ENCODE peak calls at places on chromosome 21, in five cellular contexts. U is mammary epithelial cell, I is HepG2, O is K562, P is PC-9. A is an unnamed sample.

GRCh38 chr21:29025328-29025713 is 853 bp downstream of the USP16 start:
- DNase-seq in U (peak; percentile 35), I (no peak), O (peak; percentile 19), P (no peak), A (no peak)

GRCh38 chr21:45252448-45252925 is 35.2 kb downstream of the POFUT2 start:
- DNase-seq in U (no peak), I (no peak), O (no peak), P (no peak), A (no peak)

GRCh38 chr21:42079939-42080787 is 9.0 kb downstream of the UMODL1 start:
- DNase-seq in U (no peak), I (no peak), O (no peak), P (no peak), A (no peak)

GRCh38 chr21:36887983-36888382 is 78.5 kb downstream of the HLCS start:
- DNase-seq in U (no peak), I (no peak), O (no peak), P (no peak), A (no peak)

GRCh38 chr21:37800496-37801061 is 115.7 kb downstream of the KCNJ6 start:
- DNase-seq in U (no peak), I (no peak), O (no peak), P (no peak), A (no peak)

GRCh38 chr21:16302851-16303282 is 573.1 kb downstream of the USP25 start:
- DNase-seq in U (no peak), I (no peak), O (no peak), P (no peak), A (no peak)

GRCh38 chr21:21860888-21861287 is 862.7 kb downstream of the NCAM2 start:
- DNase-seq in U (no peak), I (no peak), O (no peak), P (no peak), A (no peak)

GRCh38 chr21:24045775-24046215 is 1561.5 kb downstream of the MRPL39 start:
- DNase-seq in U (no peak), I (no peak), O (peak; percentile 5), P (no peak), A (peak; percentile 35)

GRCh38 chr21:46621457-46622182 is 13.9 kb upstream of the PRMT2 start:
- DNase-seq in U (no peak), I (peak; percentile 85), O (peak; percentile 1), P (no peak), A (no peak)

GRCh38 chr21:37257967-37258877 is 8.9 kb downstream of the VPS26C start:
- DNase-seq in U (peak; percentile 81), I (peak; percentile 84), O (no peak), P (peak; percentile 63), A (peak; percentile 86)

GRCh38 chr21:38460171-38460742 is 38.0 kb downstream of the ERG start:
- DNase-seq in U (peak; percentile 92), I (no peak), O (no peak), P (no peak), A (no peak)

GRCh38 chr21:33088384-33088783 is 18.4 kb downstream of the OLIG1 start:
- DNase-seq in U (no peak), I (no peak), O (no peak), P (no peak), A (no peak)

GRCh38 chr21:37082856-37083611 is 10.0 kb downstream of the TTC3 start:
- DNase-seq in U (no peak), I (peak; percentile 89), O (no peak), P (no peak), A (no peak)

GRCh38 chr21:41827951-41828883 is 50.9 kb downstream of the PRDM15 start:
- DNase-seq in U (no peak), I (no peak), O (no peak), P (no peak), A (no peak)

GRCh38 chr21:45974073-45975016 is 7.2 kb upstream of the COL6A1 start:
- DNase-seq in U (peak; percentile 28), I (no peak), O (no peak), P (no peak), A (no peak)

GRCh38 chr21:25909341-25909740 is 174.6 kb downstream of the GABPA start:
- DNase-seq in U (no peak), I (no peak), O (no peak), P (no peak), A (no peak)

GRCh38 chr21:46307625-46308024 is 16.0 kb downstream of the C21orf58 start:
- DNase-seq in U (peak; percentile 73), I (no peak), O (no peak), P (peak; percentile 58), A (no peak)

GRCh38 chr21:45308211-45309068 is 20.7 kb upstream of the POFUT2 start:
- DNase-seq in U (no peak), I (peak; percentile 87), O (no peak), P (no peak), A (no peak)

GRCh38 chr21:39189857-39190604 is 6.8 kb upstream of the PSMG1 start:
- DNase-seq in U (peak; percentile 53), I (no peak), O (no peak), P (no peak), A (no peak)

GRCh38 chr21:25979845-25980433 is 190.6 kb downstream of the APP start:
- DNase-seq in U (peak; percentile 21), I (no peak), O (no peak), P (no peak), A (no peak)

GRCh38 chr21:45558044-45558721 is 15.9 kb upstream of the SLC19A1 start:
- DNase-seq in U (no peak), I (no peak), O (no peak), P (no peak), A (no peak)

GRCh38 chr21:45312296-45312695 is 24.6 kb upstream of the POFUT2 start:
- DNase-seq in U (no peak), I (no peak), O (no peak), P (no peak), A (no peak)

GRCh38 chr21:38306407-38306806 is 49.6 kb downstream of the KCNJ15 start:
- DNase-seq in U (peak; percentile 61), I (no peak), O (no peak), P (no peak), A (no peak)

GRCh38 chr21:39066829-39067785 is 116.1 kb downstream of the PSMG1 start:
- DNase-seq in U (no peak), I (no peak), O (no peak), P (no peak), A (no peak)

GRCh38 chr21:36163780-36164426 is 7.3 kb downstream of the DOP1B start:
- DNase-seq in U (no peak), I (no peak), O (no peak), P (no peak), A (no peak)

GRCh38 chr21:46150073-46150472 is 5.3 kb downstream of the FTCD start:
- DNase-seq in U (no peak), I (no peak), O (no peak), P (no peak), A (no peak)

GRCh38 chr21:20856926-20857325 is 141.3 kb upstream of the NCAM2 start:
- DNase-seq in U (no peak), I (no peak), O (peak; percentile 26), P (no peak), A (no peak)

GRCh38 chr21:45299864-45300785 is 12.4 kb upstream of the POFUT2 start:
- DNase-seq in U (no peak), I (no peak), O (no peak), P (no peak), A (no peak)

GRCh38 chr21:37208056-37208705 is 59.0 kb downstream of the VPS26C start:
- DNase-seq in U (no peak), I (peak; percentile 13), O (peak; percentile 68), P (no peak), A (no peak)

GRCh38 chr21:33374080-33374873 is 28.9 kb upstream of the IFNGR2 start:
- DNase-seq in U (peak; percentile 55), I (peak; percentile 39), O (peak; percentile 55), P (peak; percentile 98), A (peak; percentile 67)

GRCh38 chr21:14989359-14989758 is 75.4 kb downstream of the NRIP1 start:
- DNase-seq in U (no peak), I (no peak), O (no peak), P (no peak), A (no peak)

GRCh38 chr21:33075128-33075527 is 5.2 kb downstream of the OLIG1 start:
- DNase-seq in U (no peak), I (no peak), O (no peak), P (no peak), A (no peak)

GRCh38 chr21:25862596-25862995 is 127.8 kb downstream of the GABPA start:
- DNase-seq in U (peak; percentile 19), I (peak; percentile 12), O (peak; percentile 40), P (no peak), A (peak; percentile 29)

GRCh38 chr21:46386726-46387073 is 62.7 kb downstream of the PCNT start:
- DNase-seq in U (no peak), I (no peak), O (no peak), P (no peak), A (no peak)

GRCh38 chr21:45128613-45129226 is 54.3 kb downstream of the ADARB1 start:
- DNase-seq in U (peak; percentile 53), I (peak; percentile 59), O (no peak), P (peak; percentile 39), A (peak; percentile 78)

GRCh38 chr21:40356644-40357043 is 489.4 kb downstream of the PCP4 start:
- DNase-seq in U (no peak), I (no peak), O (no peak), P (no peak), A (no peak)
- TF ChIP-seq CTCF in U (peak; percentile 2), I (no peak), O (no peak), P (no peak), A (no peak)

DNA sequence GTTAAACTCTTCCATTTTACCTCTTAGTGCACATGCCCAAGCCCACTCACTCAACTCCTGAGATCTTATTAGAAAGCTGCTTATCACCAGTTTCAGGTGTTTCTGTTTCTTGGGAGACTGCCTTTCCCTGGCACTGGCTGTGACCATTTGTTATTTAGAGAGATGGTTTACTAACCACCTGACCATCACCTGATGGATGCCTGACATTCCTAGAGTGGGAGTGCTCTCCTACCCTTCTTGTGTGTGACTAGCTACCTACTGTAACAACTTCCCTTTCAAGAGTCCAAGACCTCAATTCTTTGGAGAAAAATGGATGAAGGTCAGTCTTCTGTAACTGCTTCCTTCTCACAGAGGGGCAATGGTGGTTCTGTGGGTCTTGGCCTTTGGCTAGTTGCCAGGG is 755.2 kb upstream of the ADAMTS5 start:
- DNase-seq in U (peak; percentile 40), I (no peak), O (no peak), P (no peak), A (no peak)
- H2AFZ ChIP-seq in U (peak overlapping the region; percentile 83), I (no peak overlapping the region), O (no peak overlapping the region), P (no peak overlapping the region), A (no peak overlapping the region)

GRCh38 chr21:31557956-31558838 is 101.3 kb upstream of the SOD1 start:
- DNase-seq in U (peak; percentile 51), I (no peak), O (no peak), P (peak; percentile 40), A (peak; percentile 59)
- TF ChIP-seq EZH2 in U (no peak), I (no peak), O (no peak), P (no peak), A (no peak)

GRCh38 chr21:43762303-43763128 is 13.6 kb downstream of the CSTB start:
- DNase-seq in U (peak; percentile 76), I (no peak), O (no peak), P (peak; percentile 44), A (no peak)

GRCh38 chr21:43758811-43759210 is 17.3 kb downstream of the CSTB start:
- DNase-seq in U (no peak), I (no peak), O (no peak), P (no peak), A (no peak)

GRCh38 chr21:43759651-43760050 is 16.5 kb downstream of the CSTB start:
- DNase-seq in U (no peak), I (no peak), O (no peak), P (no peak), A (no peak)

GRCh38 chr21:43761886-43762285 is 14.2 kb downstream of the CSTB start:
- DNase-seq in U (no peak), I (no peak), O (no peak), P (no peak), A (no peak)

GRCh38 chr21:43760391-43760958 is 15.6 kb downstream of the CSTB start:
- DNase-seq in U (no peak), I (no peak), O (no peak), P (no peak), A (no peak)
- TF ChIP-seq CTCF in U (no peak), I (peak; percentile 24), O (peak; percentile 42), P (peak; percentile 28), A (no peak)